ENCODE peak calls at places on chromosome 12, in ten cellular contexts. L is neuronal stem cell; F is CD4-positive, CD25-positive, alpha-beta regulatory T cell; C is prostate gland; B is body of pancreas; I is CD4-positive, alpha-beta memory T cell; K is IMR-90; M is Peyer's patch; V is esophagus squamous epithelium; S is GM23338. H is an unnamed sample. For H3K36me3, the result is how much of the 10 kb centered on the place peaks cover.

GRCh38 chr12:114403690-114404450 is 2.1 kb downstream of the TBX5 start:
- DNase-seq in C (no peak), I (no peak), K (peak), V (no peak), L (peak), B (no peak), F (no peak), M (no peak), S (peak), H (no peak)

GRCh38 chr12:1845886-1846285 is 25.5 kb downstream of the LRTM2 start:
- DNase-seq in L (no peak), S (no peak), M (peak), C (no peak), V (no peak), K (no peak), B (no peak), F (no peak), I (no peak), H (no peak)

GRCh38 chr12:121494093-121494787 is 86.6 kb downstream of the KDM2B start:
- DNase-seq in V (no peak), L (peak), F (peak), I (peak), K (peak), B (peak), C (no peak), S (peak), M (peak), H (no peak)

GRCh38 chr12:88953029-88953586 is 372.8 kb upstream of the KITLG start:
- DNase-seq in I (no peak), S (no peak), F (no peak), V (no peak), M (no peak), B (no peak), K (no peak), C (no peak), L (no peak), H (no peak)

GRCh38 chr12:57124259-57124877 is 3.9 kb upstream of the LRP1 start:
- DNase-seq in F (peak), K (peak), B (peak), V (no peak), M (peak), S (peak), I (peak), C (peak), L (peak), H (no peak)

GRCh38 chr12:43835264-43835655 is 621 bp upstream of the TMEM117 start:
- DNase-seq in C (no peak), S (no peak), K (peak), I (no peak), V (no peak), M (no peak), L (no peak), B (no peak), F (no peak), H (no peak)

GRCh38 chr12:19739195-19739776 is 300.0 kb downstream of the AEBP2 start:
- DNase-seq in I (peak), F (no peak), L (peak), K (peak), S (peak), M (peak), C (peak), V (no peak), B (peak), H (peak)

GRCh38 chr12:4911316-4911994 is 1.8 kb downstream of the KCNA1 start:
- DNase-seq in S (peak), C (no peak), M (no peak), B (no peak), F (no peak), K (no peak), I (no peak), V (no peak), L (no peak), H (no peak)

GRCh38 chr12:132414634-132415340 is 75.2 kb upstream of the FBRSL1 start:
- DNase-seq in S (peak), I (peak), V (no peak), F (peak), C (peak), B (peak), M (peak), K (peak), L (peak), H (peak)

GRCh38 chr12:93572712-93573551 is 457 bp downstream of the SOCS2 start:
- DNase-seq in F (no peak), K (peak), C (no peak), M (peak), S (peak), B (peak), V (no peak), L (peak), I (peak), H (peak)

GRCh38 chr12:122850695-122851350 is 15.6 kb downstream of the HIP1R start:
- DNase-seq in L (no peak), C (no peak), K (peak), F (no peak), I (no peak), B (no peak), M (no peak), S (no peak), V (no peak), H (no peak)

GRCh38 chr12:93033948-93034347 is 104.9 kb upstream of the EEA1 start:
- DNase-seq in V (no peak), S (no peak), L (no peak), C (no peak), K (no peak), F (no peak), B (no peak), I (no peak), M (no peak), H (no peak)

GRCh38 chr12:115322275-115322674 is 638.3 kb upstream of the TBX3 start:
- DNase-seq in F (no peak), B (no peak), K (peak), V (no peak), C (no peak), L (no peak), M (no peak), I (no peak), S (no peak), H (peak)

GRCh38 chr12:104951759-104952509 is 6.2 kb downstream of the SLC41A2 start:
- DNase-seq in L (no peak), M (no peak), F (no peak), V (no peak), B (no peak), K (peak), C (no peak), I (no peak), S (no peak), H (no peak)

GRCh38 chr12:21962236-21962635 is 21.0 kb upstream of the ABCC9 start:
- DNase-seq in V (no peak), M (no peak), B (no peak), F (no peak), S (no peak), I (no peak), C (no peak), L (no peak), K (peak), H (no peak)

GRCh38 chr12:50032516-50033316 is 7.4 kb upstream of the RACGAP1 start:
- DNase-seq in K (no peak), M (no peak), I (no peak), C (no peak), V (no peak), S (peak), F (no peak), B (no peak), L (no peak), H (no peak)

GRCh38 chr12:4030938-4031702 is 157.9 kb upstream of the PARP11 start:
- DNase-seq in L (peak), K (peak), S (peak), B (peak), F (peak), I (peak), C (peak), M (peak), V (peak), H (peak)

GRCh38 chr12:12182926-12183325 is 83.9 kb downstream of the LRP6 start:
- DNase-seq in K (peak), V (no peak), C (no peak), L (no peak), S (no peak), I (no peak), F (no peak), B (no peak), M (no peak), H (no peak)

GRCh38 chr12:127829974-127830543 is 436.9 kb upstream of the TMEM132C start:
- DNase-seq in V (no peak), F (no peak), S (no peak), K (no peak), I (no peak), C (no peak), L (no peak), M (no peak), B (no peak), H (no peak)

GRCh38 chr12:13177373-13177772 is 19.2 kb upstream of the EMP1 start:
- DNase-seq in F (no peak), C (no peak), B (no peak), K (no peak), M (no peak), L (no peak), S (no peak), V (no peak), I (no peak), H (no peak)

GRCh38 chr12:103495783-103496456 is at the start of gene C12orf42:
- DNase-seq in M (peak), F (no peak), V (no peak), L (peak), K (no peak), B (peak), S (peak), C (no peak), I (peak), H (peak)

GRCh38 chr12:122399254-122399591 is 23.2 kb downstream of the CLIP1 start:
- DNase-seq in B (no peak), F (no peak), V (no peak), S (no peak), K (peak), L (no peak), C (no peak), I (no peak), M (no peak), H (no peak)

GRCh38 chr12:37543131-37543965 is 773.2 kb upstream of the ALG10B start:
- DNase-seq in C (no peak), B (no peak), V (no peak), S (no peak), M (no peak), F (no peak), I (no peak), L (no peak), K (no peak), H (no peak)

GRCh38 chr12:124044021-124044420 is 71.0 kb downstream of the ZNF664 start:
- DNase-seq in V (no peak), K (no peak), M (no peak), S (peak), L (no peak), B (no peak), I (no peak), C (no peak), F (no peak), H (no peak)
- H3K36me3 ChIP-seq in V (under half), K (under half), M (under half), S (under half), L (under half), B (under half), I (under half), C (under half), F (under half), H (under half)

GRCh38 chr12:52899338-52900035 is 5.4 kb downstream of the KRT8 start:
- DNase-seq in B (peak), C (no peak), M (no peak), K (no peak), S (no peak), I (no peak), F (no peak), V (no peak), L (no peak), H (no peak)

GRCh38 chr12:52901715-52902541 is 2.9 kb downstream of the KRT8 start:
- DNase-seq in C (no peak), B (peak), S (no peak), I (no peak), F (no peak), V (no peak), M (no peak), K (no peak), L (no peak), H (no peak)

GRCh38 chr12:52900166-52900895 is 4.5 kb downstream of the KRT8 start:
- DNase-seq in K (no peak), I (no peak), C (no peak), B (peak), F (no peak), L (no peak), M (no peak), V (no peak), S (no peak), H (no peak)

GRCh38 chr12:52903285-52903854 is 1.5 kb downstream of the KRT8 start:
- DNase-seq in S (peak), B (peak), I (peak), C (peak), M (peak), L (peak), F (peak), K (peak), V (no peak), H (peak)

GRCh38 chr12:52900896-52901714 is 3.8 kb downstream of the KRT8 start:
- DNase-seq in M (no peak), F (no peak), V (no peak), S (no peak), L (no peak), C (no peak), K (no peak), I (no peak), B (no peak), H (no peak)
- H3K4me3 ChIP-seq in M (peak), F (no peak), V (no peak), S (no peak), L (no peak), C (no peak), K (no peak), I (no peak), B (no peak), H (no peak)

DNA sequence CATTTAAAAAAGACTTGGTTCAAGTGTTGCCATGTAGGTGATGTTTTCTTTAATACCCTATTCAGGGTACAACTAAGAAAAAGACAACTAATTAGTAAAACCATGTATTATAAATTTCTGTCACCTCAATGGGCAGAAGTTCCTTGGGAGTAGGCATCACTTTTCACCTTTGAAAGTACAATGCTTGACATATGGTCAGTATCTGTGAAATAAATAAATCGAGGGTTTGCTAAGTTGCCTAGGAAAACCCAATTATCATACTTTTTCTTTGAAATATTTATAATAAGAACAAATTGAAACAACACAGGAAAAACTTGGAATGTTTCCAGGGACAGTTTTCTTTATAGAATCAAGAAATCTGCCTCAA is 13.8 kb downstream of the FGD6 start:
- DNase-seq in S (no peak), F (no peak), V (no peak), B (no peak), C (no peak), I (no peak), K (no peak), M (no peak), L (no peak), H (no peak)
- H3K36me3 ChIP-seq in S (under half), F (under half), V (under half), B (under half), C (under half), I (under half), K (under half), M (under half), L (under half), H (under half)

GRCh38 chr12:10716277-10716676 is 6.8 kb downstream of the YBX3 start:
- DNase-seq in V (no peak), M (no peak), B (no peak), C (no peak), L (no peak), K (no peak), I (no peak), F (no peak), S (no peak), H (no peak)

GRCh38 chr12:10719482-10719881 is 3.6 kb downstream of the YBX3 start:
- DNase-seq in K (no peak), S (no peak), V (no peak), I (no peak), C (peak), B (no peak), F (no peak), M (no peak), L (no peak), H (no peak)

GRCh38 chr12:10716704-10717315 is 6.3 kb downstream of the YBX3 start:
- DNase-seq in M (peak), V (peak), F (no peak), S (peak), I (no peak), C (peak), B (peak), K (peak), L (no peak), H (no peak)

GRCh38 chr12:10717410-10717809 is 5.7 kb downstream of the YBX3 start:
- DNase-seq in C (peak), V (no peak), S (peak), K (peak), M (no peak), L (no peak), B (no peak), I (no peak), F (no peak), H (no peak)

GRCh38 chr12:10718279-10718821 is 4.8 kb downstream of the YBX3 start:
- DNase-seq in F (no peak), M (no peak), S (peak), L (no peak), I (no peak), B (no peak), K (peak), C (peak), V (no peak), H (no peak)
- H3K4me3 ChIP-seq in F (no peak), M (no peak), S (peak), L (no peak), I (no peak), B (no peak), K (peak), C (no peak), V (peak), H (no peak)

GRCh38 chr12:129296636-129297035 is 443.4 kb downstream of the GLT1D1 start:
- DNase-seq in L (no peak), F (no peak), V (no peak), B (no peak), C (no peak), M (no peak), S (no peak), I (no peak), K (no peak), H (no peak)
- H3K36me3 ChIP-seq in L (under half), F (under half), V (under half), B (under half), C (under half), M (under half), S (under half), I (under half), K (under half), H (under half)

DNA sequence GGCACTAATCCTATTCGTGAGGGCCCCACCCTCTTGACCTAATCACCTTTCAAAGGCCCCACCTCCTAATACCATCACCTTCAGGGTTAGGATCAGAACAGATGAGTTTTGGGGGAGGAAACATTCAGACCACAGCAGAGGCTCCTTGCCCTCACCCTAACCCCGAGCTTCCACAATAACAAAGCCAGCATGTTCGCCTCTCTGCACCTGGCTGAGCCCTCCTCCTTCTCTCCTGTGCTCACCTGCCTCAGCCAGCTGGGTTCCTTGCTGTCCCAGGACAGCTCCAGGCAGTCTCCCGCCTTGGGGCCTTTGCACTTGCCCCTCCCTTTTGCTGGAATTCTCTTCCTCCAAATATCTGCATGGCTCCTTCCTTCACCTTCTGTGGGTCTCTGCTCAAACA is 9.7 kb upstream of the RAN start:
- DNase-seq in L (no peak), S (no peak), I (no peak), M (no peak), C (no peak), V (no peak), B (no peak), K (no peak), F (no peak), H (no peak)
- H3K4me3 ChIP-seq in L (no peak), S (no peak), I (no peak), M (no peak), C (no peak), V (no peak), B (no peak), K (no peak), F (no peak), H (no peak)

DNA sequence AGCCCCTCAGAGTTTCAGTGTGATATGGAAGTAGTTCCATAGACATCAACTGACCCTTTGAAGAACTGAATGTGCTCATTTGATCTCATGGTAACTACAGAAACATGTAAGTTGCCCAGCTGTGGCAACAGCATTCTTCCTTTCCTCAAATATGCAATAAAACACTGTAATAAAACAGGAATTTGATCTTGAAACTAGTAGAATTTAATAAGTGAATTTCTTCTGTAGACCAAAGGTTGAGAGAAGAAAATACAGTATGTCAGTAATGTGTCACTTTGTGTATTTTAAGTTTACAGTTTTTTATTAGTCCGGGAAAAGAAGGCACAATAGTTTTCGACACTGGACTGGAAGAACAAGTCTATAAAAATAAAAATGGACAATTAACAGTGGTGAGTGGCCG is 31.9 kb downstream of the KCTD10 start:
- DNase-seq in M (no peak), S (no peak), C (no peak), K (peak), L (no peak), I (no peak), F (no peak), B (no peak), V (no peak), H (no peak)
- H3K36me3 ChIP-seq in M (under half), S (under half), C (under half), K (under half), L (under half), I (under half), F (under half), B (under half), V (half or more), H (under half)

DNA sequence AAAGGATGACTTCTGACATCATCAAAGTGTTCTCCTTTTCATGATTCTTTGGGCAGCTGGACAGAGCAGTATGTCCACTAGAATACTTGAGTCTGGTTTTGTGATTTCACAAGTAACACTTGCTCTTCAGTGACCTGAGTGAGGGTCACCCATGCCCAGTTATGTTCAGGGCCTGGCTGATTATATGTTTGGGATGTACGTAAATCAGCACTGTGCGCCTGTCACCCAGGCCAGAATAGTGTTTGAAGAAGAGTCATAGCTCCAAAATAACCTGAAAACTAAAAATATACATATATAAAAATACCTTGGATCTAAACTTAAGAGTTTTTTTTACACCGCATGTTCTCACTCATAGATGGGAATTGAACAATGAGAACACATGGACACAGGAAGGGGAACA is 3.8 kb downstream of the BICD1 start:
- DNase-seq in S (no peak), B (no peak), F (no peak), C (no peak), K (no peak), L (no peak), I (no peak), M (no peak), V (no peak), H (no peak)
- H3K4me3 ChIP-seq in S (peak), B (no peak), F (no peak), C (no peak), K (no peak), L (no peak), I (no peak), M (no peak), V (no peak), H (no peak)